ENCODE peak calls at places on chromosomes 16 and 17, in eight cellular contexts. J is mucosa of gallbladder; C is activated naive CD4-positive, alpha-beta T cell; K is dorsolateral prefrontal cortex; D is anterior cingulate cortex; S is astrocyte of the spinal cord; W is mucosa of descending colon; Z is activated naive CD8-positive, alpha-beta T cell treated with anti-CD3 and anti-CD28 coated beads, Interleukin-2, amount 50 U/mL, for 16 hours. R is an unnamed sample.

GRCh38 chr16:66977341-66978113 is 10.9 kb upstream of the CES4A start:
- DNase-seq in S (peak), Z (peak), D (peak), K (peak), C (peak), J (peak), W (peak), R (peak)

GRCh38 chr17:52244689-52245088 is 86.2 kb upstream of the CA10 start:
- DNase-seq in W (no peak), J (no peak), S (no peak), C (no peak), Z (no peak), K (no peak), D (no peak), R (no peak)

GRCh38 chr16:13957197-13958078 is 37.5 kb downstream of the ERCC4 start:
- DNase-seq in D (no peak), Z (no peak), W (peak), K (no peak), S (peak), J (peak), C (no peak), R (peak)

GRCh38 chr17:17782425-17783120 is 54.2 kb downstream of the SREBF1 start:
- DNase-seq in K (no peak), C (no peak), S (peak), J (no peak), W (no peak), D (peak), Z (no peak), R (peak)

GRCh38 chr17:78151514-78152008 is 5.4 kb downstream of the C17orf99 start:
- DNase-seq in W (peak), K (no peak), Z (no peak), D (no peak), C (no peak), S (no peak), J (peak), R (no peak)

GRCh38 chr16:66026211-66026610 is 340.3 kb upstream of the CDH5 start:
- DNase-seq in W (no peak), J (no peak), D (no peak), K (no peak), C (no peak), Z (no peak), S (no peak), R (peak)

GRCh38 chr17:56896968-56897359 is 16.9 kb downstream of the TRIM25 start:
- DNase-seq in J (peak), K (no peak), C (no peak), Z (no peak), D (no peak), W (no peak), S (no peak), R (no peak)

GRCh38 chr17:61837175-61838051 is 25.9 kb downstream of the BRIP1 start:
- DNase-seq in W (no peak), Z (peak), C (no peak), D (no peak), J (peak), K (no peak), S (peak), R (peak)

GRCh38 chr17:700504-701094 is 14.0 kb downstream of the VPS53 start:
- DNase-seq in D (no peak), W (no peak), S (peak), C (no peak), J (no peak), K (no peak), Z (no peak), R (no peak)

GRCh38 chr17:45225964-45226530 is 4.4 kb downstream of the FMNL1 start:
- DNase-seq in D (peak), W (peak), Z (peak), C (peak), K (no peak), J (peak), S (no peak), R (peak)

GRCh38 chr16:89150090-89150835 is 21.3 kb upstream of the CDH15 start:
- DNase-seq in K (no peak), D (no peak), W (peak), S (no peak), J (no peak), Z (no peak), C (no peak), R (no peak)

GRCh38 chr17:5262417-5262816 is 19.7 kb upstream of the RABEP1 start:
- DNase-seq in D (no peak), Z (no peak), W (no peak), K (no peak), J (no peak), C (no peak), S (no peak), R (no peak)

GRCh38 chr17:12790806-12791148 is 1.5 kb downstream of the ARHGAP44 start:
- DNase-seq in S (no peak), Z (no peak), C (no peak), D (no peak), K (no peak), J (no peak), W (no peak), R (no peak)

GRCh38 chr17:81553616-81554181 is 1.5 kb upstream of the FAAP100 start:
- DNase-seq in C (no peak), Z (no peak), S (peak), J (no peak), W (peak), K (no peak), D (no peak), R (peak)

GRCh38 chr16:66354321-66354854 is 12.1 kb upstream of the CDH5 start:
- DNase-seq in D (no peak), K (no peak), C (no peak), W (no peak), S (no peak), J (no peak), Z (no peak), R (no peak)

GRCh38 chr17:13594762-13595697 is 6.7 kb downstream of the HS3ST3A1 start:
- DNase-seq in W (no peak), D (peak), K (no peak), J (peak), C (peak), Z (peak), S (peak), R (peak)

GRCh38 chr16:21646721-21647561 is 5.5 kb downstream of the IGSF6 start:
- DNase-seq in S (no peak), K (no peak), D (no peak), J (peak), C (peak), W (peak), Z (peak), R (no peak)

GRCh38 chr16:3656491-3657468 is 2.3 kb downstream of the DNASE1 start:
- DNase-seq in J (no peak), C (no peak), K (no peak), Z (no peak), S (no peak), W (peak), D (no peak), R (no peak)

GRCh38 chr16:23824909-23825308 is 10.9 kb upstream of the PRKCB start:
- DNase-seq in Z (no peak), K (no peak), J (no peak), W (no peak), S (no peak), D (no peak), C (no peak), R (no peak)

GRCh38 chr16:24013733-24014645 is 178.2 kb downstream of the PRKCB start:
- DNase-seq in J (no peak), C (no peak), K (no peak), D (no peak), Z (peak), S (no peak), W (peak), R (no peak)

GRCh38 chr17:40922239-40922638 is 15.2 kb downstream of the KRT23 start:
- DNase-seq in S (peak), D (peak), K (no peak), C (no peak), Z (no peak), J (peak), W (no peak), R (peak)

GRCh38 chr16:84965428-84966149 is 45.7 kb downstream of the ZDHHC7 start:
- DNase-seq in Z (no peak), J (no peak), W (no peak), D (no peak), K (no peak), C (no peak), S (no peak), R (no peak)

GRCh38 chr17:82914375-82914774 is 74.6 kb upstream of the ZNF750 start:
- DNase-seq in W (peak), K (no peak), D (no peak), S (no peak), C (no peak), J (no peak), Z (no peak), R (no peak)

GRCh38 chr16:77951788-77952187 is 70.6 kb upstream of the CLEC3A start:
- DNase-seq in K (no peak), Z (no peak), C (no peak), J (no peak), W (no peak), D (no peak), S (no peak), R (no peak)

GRCh38 chr16:2458887-2459646 is 842 bp upstream of the TEDC2 start:
- DNase-seq in W (no peak), S (no peak), K (no peak), J (no peak), D (no peak), C (no peak), Z (no peak), R (no peak)

GRCh38 chr17:12619444-12620199 is 46.1 kb upstream of the MYOCD start:
- DNase-seq in D (no peak), J (no peak), C (no peak), S (peak), K (no peak), Z (no peak), W (no peak), R (no peak)

GRCh38 chr17:11898526-11899235 is 98.6 kb downstream of the ZNF18 start:
- DNase-seq in Z (no peak), W (no peak), C (no peak), J (no peak), S (no peak), D (no peak), K (no peak), R (no peak)

GRCh38 chr16:10552998-10553491 is 27.4 kb downstream of the EMP2 start:
- DNase-seq in D (no peak), K (peak), W (no peak), S (no peak), J (peak), Z (peak), C (no peak), R (peak)